ENCODE peak calls at places on chromosomes 5 and 9, in ten cellular contexts. Y is A549; G is Peyer's patch; R is mucosa of gallbladder; W is endothelial cell; L is amygdala; A is psoas muscle; S is activated effector memory CD4-positive, alpha-beta T cell treated with anti-CD3 and anti-CD28 coated beads, Interleukin-2, amount 50 U/mL, for 16 hours; X is HFF-Myc; D is AG10803. N is an unnamed sample.
A peak's percentile ranks its signal among the peaks of the same experiment; 100 is the strongest.

GRCh38 chr5:39076757-39077475 is 2.7 kb upstream of the RICTOR start:
- DNase-seq in R (no peak), X (no peak), Y (peak; percentile 70), G (no peak), W (no peak), L (no peak), A (no peak), S (no peak), D (peak; percentile 13), N (no peak)

GRCh38 chr5:146560205-146560812 is 44.3 kb upstream of the GPR151 start:
- DNase-seq in L (no peak), R (no peak), Y (no peak), D (peak; percentile 61), G (no peak), A (no peak), S (no peak), W (no peak), X (no peak), N (no peak)

GRCh38 chr5:61132559-61132958 is 29.7 kb downstream of the SMIM15 start:
- DNase-seq in G (no peak), D (peak; percentile 75), Y (no peak), R (no peak), X (no peak), A (no peak), W (no peak), L (no peak), S (no peak), N (no peak)

GRCh38 chr5:14153932-14154646 is 10.9 kb downstream of the TRIO start:
- DNase-seq in X (no peak), L (no peak), Y (peak; percentile 57), W (peak; percentile 52), R (peak; percentile 39), D (peak; percentile 79), A (peak; percentile 68), G (peak; percentile 69), S (no peak), N (peak; percentile 84)

GRCh38 chr5:91419571-91420537 is 36.7 kb upstream of the ARRDC3 start:
- DNase-seq in X (peak; percentile 38), G (peak; percentile 49), W (peak; percentile 51), L (no peak), A (peak; percentile 34), R (peak; percentile 78), D (peak; percentile 61), S (peak; percentile 89), Y (peak; percentile 76), N (no peak)

GRCh38 chr5:174271316-174271715 is 225.8 kb downstream of the NSG2 start:
- DNase-seq in A (no peak), S (no peak), R (no peak), X (no peak), L (no peak), Y (no peak), G (no peak), W (no peak), D (no peak), N (no peak)

GRCh38 chr9:5178126-5178805 is 7.2 kb downstream of the INSL6 start:
- DNase-seq in X (no peak), A (no peak), R (no peak), W (no peak), S (peak; percentile 61), Y (no peak), L (no peak), G (no peak), D (no peak), N (no peak)

GRCh38 chr9:69168709-69169217 is 5.3 kb upstream of the TJP2 start:
- DNase-seq in R (peak; percentile 61), D (peak; percentile 51), L (no peak), A (no peak), W (no peak), Y (no peak), G (peak; percentile 73), X (no peak), S (peak; percentile 84), N (no peak)

GRCh38 chr5:14309864-14310531 is 166.9 kb downstream of the TRIO start:
- DNase-seq in R (no peak), A (no peak), W (no peak), Y (no peak), L (no peak), G (no peak), X (no peak), S (no peak), D (no peak), N (no peak)

GRCh38 chr5:173767580-173768266 is 120.4 kb upstream of the CPEB4 start:
- DNase-seq in G (no peak), L (no peak), D (no peak), W (no peak), S (no peak), A (peak; percentile 71), Y (peak; percentile 35), X (no peak), R (no peak), N (no peak)

GRCh38 chr5:58172946-58173345 is 286.9 kb downstream of the PLK2 start:
- DNase-seq in Y (no peak), X (no peak), R (no peak), D (no peak), A (no peak), L (no peak), W (no peak), S (no peak), G (no peak), N (no peak)

GRCh38 chr5:76106149-76106548 is 23.0 kb downstream of the SV2C start:
- DNase-seq in X (no peak), D (no peak), Y (no peak), W (no peak), G (no peak), L (no peak), R (no peak), A (no peak), S (no peak), N (no peak)

GRCh38 chr5:3592298-3592697 is 3.3 kb upstream of the IRX1 start:
- DNase-seq in R (no peak), Y (no peak), W (no peak), G (no peak), X (no peak), S (no peak), L (no peak), D (no peak), A (no peak), N (peak; percentile 65)

GRCh38 chr5:131610198-131611063 is 24.6 kb downstream of the RAPGEF6 start:
- DNase-seq in D (peak; percentile 75), Y (peak; percentile 37), L (no peak), W (no peak), R (no peak), S (no peak), G (no peak), X (peak; percentile 33), A (no peak), N (no peak)

GRCh38 chr9:99000480-99001395 is 57.0 kb downstream of the COL15A1 start:
- DNase-seq in G (no peak), A (no peak), D (peak; percentile 83), Y (peak; percentile 70), R (peak; percentile 64), L (no peak), S (peak; percentile 82), W (peak; percentile 56), X (peak; percentile 51), N (no peak)

GRCh38 chr9:7906783-7907182 is 107.2 kb upstream of the DMAC1 start:
- DNase-seq in L (no peak), Y (no peak), R (no peak), S (no peak), X (no peak), W (no peak), G (no peak), D (no peak), A (no peak), N (no peak)

GRCh38 chr9:94826044-94826443 is 99.5 kb downstream of the AOPEP start:
- DNase-seq in W (no peak), L (no peak), A (no peak), S (no peak), R (no peak), D (no peak), Y (no peak), X (no peak), G (no peak), N (no peak)

GRCh38 chr5:53480474-53481353 is at the start of gene FST:
- DNase-seq in Y (no peak), R (no peak), A (no peak), D (no peak), S (no peak), W (peak; percentile 45), G (no peak), X (no peak), L (no peak), N (peak; percentile 76)

GRCh38 chr9:131258698-131259431 is 17.4 kb downstream of the FAM78A start:
- DNase-seq in S (no peak), W (no peak), R (no peak), L (no peak), X (no peak), G (no peak), A (no peak), Y (no peak), D (no peak), N (peak; percentile 45)

GRCh38 chr5:77851229-77852067 is 75.3 kb upstream of the TBCA start:
- DNase-seq in R (no peak), X (no peak), L (no peak), G (no peak), D (peak; percentile 30), Y (no peak), W (peak; percentile 49), S (no peak), A (peak; percentile 25), N (peak; percentile 77)

GRCh38 chr5:108295588-108296368 is 86.1 kb downstream of the FBXL17 start:
- DNase-seq in Y (no peak), L (no peak), A (no peak), G (no peak), S (no peak), R (no peak), X (no peak), W (no peak), D (peak; percentile 8), N (no peak)

GRCh38 chr5:134874831-134875655 is 872 bp downstream of the TXNDC15 start:
- DNase-seq in Y (peak; percentile 75), G (peak; percentile 59), D (peak; percentile 91), L (peak; percentile 48), X (peak; percentile 72), S (peak; percentile 76), R (peak; percentile 59), W (peak; percentile 12), A (peak; percentile 68), N (peak; percentile 87)

GRCh38 chr5:32814141-32814540 is 103.0 kb downstream of the NPR3 start:
- DNase-seq in A (no peak), R (no peak), W (no peak), G (no peak), X (no peak), L (no peak), D (no peak), S (no peak), Y (no peak), N (no peak)

GRCh38 chr9:81694541-81694940 is 5.2 kb upstream of the TLE1 start:
- DNase-seq in Y (no peak), G (no peak), S (no peak), R (no peak), L (no peak), A (no peak), W (no peak), D (no peak), X (no peak), N (no peak)

GRCh38 chr9:133151601-133152525 is 11.9 kb downstream of the GBGT1 start:
- DNase-seq in D (no peak), S (no peak), X (no peak), L (no peak), Y (no peak), R (no peak), A (no peak), G (peak; percentile 46), W (no peak), N (no peak)

GRCh38 chr9:127187231-127187956 is 65.0 kb upstream of the ANGPTL2 start:
- DNase-seq in Y (peak; percentile 55), A (peak; percentile 72), D (peak; percentile 99), S (no peak), W (no peak), R (peak; percentile 61), G (peak; percentile 33), X (peak; percentile 96), L (no peak), N (peak; percentile 76)

GRCh38 chr5:126937796-126938195 is 92.6 kb downstream of the MARCHF3 start:
- DNase-seq in Y (no peak), X (no peak), D (peak; percentile 49), A (no peak), R (no peak), S (no peak), W (no peak), G (no peak), L (no peak), N (no peak)

GRCh38 chr9:127583605-127584053 is 28.4 kb upstream of the STXBP1 start:
- DNase-seq in W (no peak), G (no peak), L (no peak), R (no peak), D (peak; percentile 77), S (no peak), Y (no peak), A (no peak), X (no peak), N (no peak)